ENCODE peak calls at places on chromosomes 6 and 20, in six cellular contexts. X, U, O, C, E and B are unnamed samples.
A peak's percentile ranks its signal among the peaks of the same experiment; 100 is the strongest.

GRCh38 chr6:8219352-8219943 is 117.1 kb upstream of the EEF1E1 start:
- DNase-seq in C (peak; percentile 48), O (peak; percentile 62), E (peak; percentile 53), U (no peak), X (peak; percentile 63), B (peak; percentile 48)

GRCh38 chr6:7107578-7108195 is at the start of gene RREB1:
- DNase-seq in U (no peak), C (peak; percentile 85), O (peak; percentile 93), E (peak; percentile 67), X (peak; percentile 54), B (peak; percentile 71)

GRCh38 chr20:48196006-48196405 is 410.7 kb upstream of the SULF2 start:
- DNase-seq in O (no peak), C (no peak), U (no peak), X (no peak), E (no peak), B (no peak)

GRCh38 chr6:108734336-108734922 is 113.8 kb upstream of the ARMC2 start:
- DNase-seq in C (no peak), O (no peak), U (no peak), X (no peak), E (no peak), B (no peak)

GRCh38 chr20:47137231-47137865 is 219.2 kb downstream of the ZMYND8 start:
- DNase-seq in O (no peak), C (no peak), E (no peak), X (peak; percentile 40), U (no peak), B (no peak)

GRCh38 chr20:17680128-17680835 is 1.8 kb downstream of the RRBP1 start:
- DNase-seq in X (peak; percentile 71), C (peak; percentile 78), E (peak; percentile 80), U (no peak), O (peak; percentile 27), B (peak; percentile 10)

GRCh38 chr6:108117427-108118358 is 43.2 kb upstream of the OSTM1 start:
- DNase-seq in O (no peak), C (peak; percentile 18), X (peak; percentile 21), E (no peak), U (no peak), B (no peak)

GRCh38 chr20:49352821-49353220 is 75.0 kb upstream of the ZNFX1 start:
- DNase-seq in E (no peak), X (no peak), O (no peak), U (no peak), C (no peak), B (no peak)

GRCh38 chr6:142885182-142885867 is 59.7 kb downstream of the HIVEP2 start:
- DNase-seq in C (peak; percentile 41), U (peak; percentile 89), X (peak; percentile 99), O (no peak), E (peak; percentile 84), B (peak; percentile 58)

GRCh38 chr6:73032586-73032985 is 192.7 kb downstream of the KHDC1L start:
- DNase-seq in U (no peak), O (no peak), E (no peak), C (peak; percentile 2), X (peak; percentile 26), B (no peak)

GRCh38 chr20:33337531-33338165 is 54.6 kb downstream of the BPIFB1 start:
- DNase-seq in X (no peak), C (no peak), O (no peak), E (no peak), U (peak; percentile 50), B (no peak)

GRCh38 chr20:5945963-5946362 is 4.4 kb downstream of the TRMT6 start:
- DNase-seq in U (no peak), X (peak; percentile 93), O (no peak), E (no peak), C (no peak), B (no peak)

GRCh38 chr6:45930419-45931059 is 85.1 kb downstream of the CLIC5 start:
- DNase-seq in E (peak; percentile 47), O (peak; percentile 80), X (peak; percentile 41), C (peak; percentile 62), U (no peak), B (peak; percentile 74)

GRCh38 chr6:155188707-155189496 is 74.9 kb upstream of the CLDN20 start:
- DNase-seq in E (peak; percentile 27), U (no peak), X (peak; percentile 100), C (no peak), O (no peak), B (no peak)

GRCh38 chr6:170173416-170173990 is 117.4 kb downstream of the DLL1 start:
- DNase-seq in X (no peak), O (no peak), C (no peak), E (no peak), U (no peak), B (no peak)

GRCh38 chr20:38842558-38842981 is 37.1 kb downstream of the PPP1R16B start:
- DNase-seq in X (no peak), U (peak; percentile 91), C (no peak), E (no peak), O (no peak), B (no peak)

GRCh38 chr6:39227476-39227875 is 1.8 kb downstream of the KCNK5 start:
- DNase-seq in X (no peak), O (no peak), C (no peak), E (no peak), U (no peak), B (no peak)

GRCh38 chr6:88006559-88006958 is 41.1 kb upstream of the SPACA1 start:
- DNase-seq in U (no peak), X (no peak), O (no peak), E (no peak), C (no peak), B (no peak)

GRCh38 chr20:56788671-56789610 is 159.8 kb downstream of the TFAP2C start:
- DNase-seq in O (no peak), C (no peak), U (no peak), X (no peak), E (no peak), B (no peak)

GRCh38 chr20:57896017-57896416 is 186.2 kb upstream of the PMEPA1 start:
- DNase-seq in C (no peak), X (no peak), U (no peak), E (no peak), O (no peak), B (no peak)

GRCh38 chr6:5261545-5262109 is 314 bp downstream of the FARS2 start:
- DNase-seq in C (no peak), U (no peak), E (no peak), X (no peak), O (no peak), B (no peak)

GRCh38 chr6:110147870-110148269 is 31.6 kb downstream of the WASF1 start:
- DNase-seq in X (no peak), U (no peak), C (no peak), O (no peak), E (no peak), B (no peak)

GRCh38 chr6:157096522-157096921 is 226.8 kb downstream of the TMEM242 start:
- DNase-seq in E (peak; percentile 83), O (no peak), C (no peak), U (no peak), X (no peak), B (no peak)

GRCh38 chr6:4804095-4804494 is 27.9 kb downstream of the CDYL start:
- DNase-seq in C (no peak), E (peak; percentile 34), X (peak; percentile 77), U (no peak), O (no peak), B (no peak)

DNA sequence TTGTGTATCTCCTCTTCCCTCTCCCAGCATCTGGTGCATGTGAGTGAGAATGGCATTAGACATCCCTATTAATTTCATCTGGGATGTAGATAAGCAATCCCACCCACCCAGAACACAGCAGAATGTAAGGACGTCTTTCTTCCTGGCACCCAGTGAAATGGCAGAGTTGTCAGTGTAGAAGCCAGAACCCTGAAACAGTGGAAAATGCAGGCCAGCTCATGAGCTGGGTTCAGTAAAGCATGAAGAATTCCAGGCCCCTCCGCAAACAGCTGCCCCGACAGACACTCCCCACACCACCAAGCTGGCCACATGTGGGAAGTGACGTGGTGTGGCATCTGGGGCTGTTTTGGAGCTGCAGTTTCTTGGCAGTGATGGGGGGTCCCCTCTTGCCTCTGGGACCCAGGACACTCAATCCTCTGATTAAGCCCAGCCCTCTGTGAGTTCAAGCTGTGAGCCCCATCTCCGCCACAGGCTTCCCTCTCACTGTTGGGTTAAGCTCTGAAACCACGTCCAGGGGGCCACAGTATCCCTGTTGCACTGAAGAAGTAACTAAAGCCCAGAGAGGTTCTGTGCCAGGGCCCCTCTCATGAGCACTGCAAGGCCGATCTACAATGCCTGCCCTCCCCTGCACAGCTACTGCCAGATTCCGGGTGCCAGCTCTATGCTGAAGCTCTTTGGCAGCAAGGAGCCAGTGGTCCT is 179.9 kb upstream of the CST7 start:
- DNase-seq in E (no peak), O (no peak), C (no peak), X (no peak), U (no peak), B (no peak)
- TF ChIP-seq BHLHE40 in E (no peak), O (no peak), C (no peak), X (no peak), U (no peak), B (no peak)

GRCh38 chr20:15419856-15420255 is 1082.4 kb upstream of the FLRT3 start:
- DNase-seq in U (no peak), X (no peak), C (no peak), O (no peak), E (no peak), B (no peak)
- TF ChIP-seq BHLHE40 in U (no peak), X (no peak), C (no peak), O (no peak), E (no peak), B (no peak)

GRCh38 chr20:43985121-43985520 is 70.5 kb downstream of the TOX2 start:
- DNase-seq in X (no peak), E (no peak), U (no peak), C (no peak), O (no peak), B (no peak)

GRCh38 chr20:43984587-43984986 is 69.9 kb downstream of the TOX2 start:
- DNase-seq in X (no peak), U (no peak), C (no peak), E (no peak), O (no peak), B (no peak)

GRCh38 chr20:43987531-43987930 is 72.9 kb downstream of the TOX2 start:
- DNase-seq in E (no peak), O (no peak), U (no peak), X (no peak), C (no peak), B (no peak)

GRCh38 chr20:43987018-43987417 is 72.4 kb downstream of the TOX2 start:
- DNase-seq in U (no peak), E (no peak), C (no peak), X (no peak), O (no peak), B (no peak)

DNA sequence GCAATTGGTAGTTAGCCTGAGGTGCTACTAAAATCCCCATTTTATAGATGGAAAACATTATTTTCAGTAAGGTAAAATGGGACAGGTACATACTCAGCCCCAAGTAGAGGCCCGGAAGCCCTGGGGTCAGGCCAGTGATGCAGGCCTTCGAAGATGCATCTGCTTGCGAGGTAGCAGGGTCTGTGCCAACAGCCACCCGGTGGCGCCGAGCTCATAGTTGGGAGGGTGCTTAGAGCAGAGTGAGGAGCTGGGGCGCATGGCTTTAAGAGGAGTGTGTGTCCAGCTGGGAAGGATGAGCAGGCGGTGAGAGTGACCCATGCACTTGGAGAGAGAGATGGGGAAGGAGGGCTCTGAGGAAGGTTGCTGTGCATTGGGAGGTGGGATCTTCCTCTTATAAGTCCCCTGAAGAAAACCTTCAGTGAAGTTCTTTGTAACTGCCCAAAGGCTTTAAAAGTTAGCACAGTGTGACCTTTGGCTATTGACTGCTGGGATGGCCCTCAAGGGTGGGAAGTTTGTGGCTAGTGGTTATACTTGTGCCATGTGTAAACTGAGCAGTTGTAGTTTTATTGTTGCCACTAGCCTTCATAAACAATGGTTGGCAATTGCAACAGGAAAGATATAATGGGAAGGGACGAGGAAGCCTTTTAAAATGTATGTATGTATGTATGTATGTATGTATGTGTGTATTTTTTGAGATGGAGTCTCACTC is 71.1 kb downstream of the TOX2 start:
- DNase-seq in E (no peak), O (no peak), X (no peak), U (no peak), C (no peak), B (no peak)
- TF ChIP-seq BHLHE40 in E (no peak), O (no peak), X (no peak), U (no peak), C (no peak), B (no peak)

GRCh38 chr6:165662671-165663282 is at the start of gene PDE10A:
- DNase-seq in C (peak; percentile 81), U (no peak), E (no peak), O (no peak), X (peak; percentile 55), B (peak; percentile 75)
- TF ChIP-seq BHLHE40 in C (no peak), U (no peak), E (no peak), O (no peak), X (no peak), B (no peak)